ENCODE peak calls at places on chromosomes 2 and 18, in five cellular contexts. X, W, M, F and S are unnamed samples.

GRCh38 chr18:24014062-24014985 is at the start of gene TTC39C:
- DNase-seq in X (peak; percentile 83), W (peak; percentile 69), M (peak; percentile 84), F (peak; percentile 89), S (peak; percentile 53)

GRCh38 chr18:79765491-79766245 is 32.1 kb upstream of the KCNG2 start:
- DNase-seq in X (no peak), W (no peak), M (peak; percentile 41), F (peak; percentile 28), S (no peak)

GRCh38 chr2:192500550-192501200 is 305.9 kb upstream of the TMEFF2 start:
- DNase-seq in X (peak; percentile 96), W (no peak), M (no peak), F (no peak), S (no peak)

GRCh38 chr18:37564796-37565137 is 831 bp downstream of the CELF4 start:
- DNase-seq in X (peak; percentile 34), W (no peak), M (peak; percentile 70), F (no peak), S (no peak)

GRCh38 chr18:47345291-47345690 is 93.8 kb upstream of the SKOR2 start:
- DNase-seq in X (no peak), W (no peak), M (no peak), F (no peak), S (no peak)

GRCh38 chr18:78722391-78722790 is 257.2 kb upstream of the SALL3 start:
- DNase-seq in X (no peak), W (no peak), M (peak; percentile 6), F (peak; percentile 3), S (no peak)

GRCh38 chr2:136308621-136309020 is 190.7 kb upstream of the CXCR4 start:
- DNase-seq in X (no peak), W (no peak), M (no peak), F (no peak), S (no peak)

GRCh38 chr2:107595749-107596148 is 230.9 kb upstream of the RGPD4 start:
- DNase-seq in X (peak; percentile 33), W (no peak), M (no peak), F (no peak), S (no peak)

GRCh38 chr2:11133936-11134320 is 21.3 kb upstream of the SLC66A3 start:
- DNase-seq in X (no peak), W (no peak), M (no peak), F (no peak), S (no peak)

GRCh38 chr2:86440631-86441391 is at the start of gene KDM3A:
- DNase-seq in X (peak; percentile 100), W (peak; percentile 99), M (peak; percentile 100), F (peak; percentile 99), S (peak; percentile 96)

GRCh38 chr2:44929680-44930273 is 11.7 kb upstream of the SIX3 start:
- DNase-seq in X (no peak), W (no peak), M (no peak), F (no peak), S (no peak)

GRCh38 chr2:109164739-109165221 is 35.8 kb downstream of the SH3RF3 start:
- DNase-seq in X (no peak), W (peak; percentile 73), M (peak; percentile 84), F (no peak), S (no peak)

GRCh38 chr18:7452331-7452730 is 114.8 kb upstream of the PTPRM start:
- DNase-seq in X (peak; percentile 26), W (peak; percentile 28), M (no peak), F (no peak), S (peak; percentile 15)

GRCh38 chr2:217835931-217836881 is 166.6 kb downstream of the TNS1 start:
- DNase-seq in X (peak; percentile 26), W (peak; percentile 82), M (peak; percentile 95), F (no peak), S (no peak)

GRCh38 chr2:152542995-152543481 is 174.2 kb downstream of the PRPF40A start:
- DNase-seq in X (peak; percentile 90), W (no peak), M (no peak), F (no peak), S (no peak)

GRCh38 chr18:23231340-23232021 is 96.2 kb downstream of the CABLES1 start:
- DNase-seq in X (peak; percentile 12), W (peak; percentile 91), M (peak; percentile 81), F (no peak), S (no peak)

GRCh38 chr18:79926306-79926705 is 25.1 kb downstream of the SLC66A2 start:
- DNase-seq in X (no peak), W (peak; percentile 3), M (peak; percentile 38), F (no peak), S (no peak)

GRCh38 chr2:133810559-133810958 is 242.3 kb upstream of the NCKAP5 start:
- DNase-seq in X (no peak), W (no peak), M (no peak), F (no peak), S (no peak)

GRCh38 chr18:79940126-79940813 is 11.2 kb downstream of the SLC66A2 start:
- DNase-seq in X (no peak), W (no peak), M (peak; percentile 20), F (peak; percentile 85), S (no peak)

GRCh38 chr2:47844162-47844561 is 61.2 kb downstream of the MSH6 start:
- DNase-seq in X (no peak), W (no peak), M (no peak), F (no peak), S (no peak)

GRCh38 chr18:58533771-58534170 is 95.1 kb downstream of the ALPK2 start:
- DNase-seq in X (no peak), W (no peak), M (no peak), F (no peak), S (no peak)

GRCh38 chr18:48824231-48824970 is 126.4 kb downstream of the SMAD7 start:
- DNase-seq in X (no peak), W (peak; percentile 11), M (peak; percentile 20), F (peak; percentile 31), S (no peak)

GRCh38 chr18:49788327-49788908 is 24.9 kb downstream of the ACAA2 start:
- DNase-seq in X (peak; percentile 12), W (no peak), M (no peak), F (no peak), S (no peak)

GRCh38 chr18:35671952-35672603 is 90.5 kb downstream of the GALNT1 start:
- DNase-seq in X (no peak), W (no peak), M (no peak), F (no peak), S (no peak)

GRCh38 chr2:203804766-203805484 is 62.6 kb upstream of the CTLA4 start:
- DNase-seq in X (peak; percentile 24), W (no peak), M (no peak), F (no peak), S (no peak)

GRCh38 chr2:84959045-84959493 is 11.9 kb upstream of the KCMF1 start:
- DNase-seq in X (peak; percentile 81), W (no peak), M (no peak), F (no peak), S (no peak)
- H3K4me1 ChIP-seq in X (peaks cover 40% of the 10 kb centered on the region), W (peaks cover 8% of the 10 kb centered on the region), M (peaks cover 39% of the 10 kb centered on the region), F (peaks cover 7% of the 10 kb centered on the region), S (no peaks in the 10 kb centered on the region)

GRCh38 chr2:10124538-10125045 is 2.1 kb downstream of the RRM2 start:
- DNase-seq in X (peak; percentile 61), W (no peak), M (peak; percentile 59), F (no peak), S (peak; percentile 67)
- H3K4me3 ChIP-seq in X (no peak overlapping the region), W (no peak overlapping the region), M (no peak overlapping the region), F (no peak overlapping the region), S (peak overlapping the region; percentile 88)

DNA sequence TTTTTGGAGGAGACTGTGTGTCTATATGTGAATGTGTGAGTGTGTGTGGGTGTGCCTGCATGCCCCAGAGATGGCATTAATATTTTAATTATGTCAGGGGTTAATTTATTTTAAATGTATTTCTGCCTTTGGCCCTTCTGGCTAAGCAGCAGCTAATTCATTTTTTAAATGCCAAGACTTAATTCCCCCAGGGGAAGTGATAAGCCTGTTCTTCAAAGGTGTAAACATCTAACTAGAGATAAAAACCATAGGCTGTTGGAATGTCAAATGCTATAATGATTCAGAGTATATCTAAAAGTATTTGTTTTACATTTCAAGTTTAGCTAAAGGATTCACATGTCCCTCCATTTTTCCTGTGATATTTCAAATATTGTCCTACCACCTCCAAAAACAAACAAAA is 184.7 kb downstream of the SPP2 start:
- DNase-seq in X (no peak), W (no peak), M (no peak), F (no peak), S (no peak)
- H3K4me1 ChIP-seq in X (no peaks in the 10 kb centered on the region), W (no peaks in the 10 kb centered on the region), M (no peaks in the 10 kb centered on the region), F (no peaks in the 10 kb centered on the region), S (no peaks in the 10 kb centered on the region)

GRCh38 chr2:97717618-97718005 is 4.2 kb downstream of the ZAP70 start:
- DNase-seq in X (no peak), W (no peak), M (no peak), F (no peak), S (no peak)

GRCh38 chr2:97720746-97721145 is 7.4 kb downstream of the ZAP70 start:
- DNase-seq in X (no peak), W (no peak), M (no peak), F (no peak), S (no peak)

GRCh38 chr2:97719362-97720155 is 6.2 kb downstream of the ZAP70 start:
- DNase-seq in X (no peak), W (peak; percentile 13), M (no peak), F (no peak), S (no peak)

GRCh38 chr2:97718051-97718882 is 4.9 kb downstream of the ZAP70 start:
- DNase-seq in X (no peak), W (no peak), M (peak; percentile 55), F (no peak), S (no peak)

GRCh38 chr2:97718942-97719341 is 5.6 kb downstream of the ZAP70 start:
- DNase-seq in X (no peak), W (no peak), M (no peak), F (no peak), S (no peak)
- H3K4me3 ChIP-seq in X (no peak overlapping the region), W (no peak overlapping the region), M (no peak overlapping the region), F (no peak overlapping the region), S (no peak overlapping the region)

GRCh38 chr2:18384242-18384641 is 176.2 kb downstream of the RDH14 start:
- DNase-seq in X (no peak), W (no peak), M (no peak), F (no peak), S (no peak)
- H3K4me1 ChIP-seq in X (no peaks in the 10 kb centered on the region), W (no peaks in the 10 kb centered on the region), M (no peaks in the 10 kb centered on the region), F (no peaks in the 10 kb centered on the region), S (no peaks in the 10 kb centered on the region)

DNA sequence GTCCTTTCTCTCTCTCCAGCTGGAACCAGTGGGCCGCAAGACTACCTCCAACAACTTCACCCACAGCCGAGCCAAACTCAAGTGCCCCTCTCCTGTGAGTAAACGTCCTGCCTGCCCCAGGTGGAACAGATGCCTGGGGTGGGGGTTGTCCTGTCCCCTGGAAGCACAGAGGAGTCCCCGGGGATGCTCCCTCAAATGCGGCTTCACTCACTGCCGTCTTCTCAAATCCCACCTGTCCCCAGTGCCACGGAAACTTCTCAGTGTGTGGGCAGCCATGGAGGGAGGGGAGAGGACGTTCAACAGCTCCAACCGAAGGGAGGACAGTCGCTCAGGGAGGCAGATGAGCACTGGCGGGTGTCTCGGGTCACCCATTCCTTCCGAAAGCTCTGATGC is 110.7 kb upstream of the PPP1CB start:
- DNase-seq in X (no peak), W (no peak), M (peak; percentile 65), F (peak; percentile 43), S (no peak)
- H3K4me3 ChIP-seq in X (no peak overlapping the region), W (no peak overlapping the region), M (no peak overlapping the region), F (no peak overlapping the region), S (no peak overlapping the region)